ENCODE peak calls at places on chromosomes 4 and X, in nine cellular contexts. Z, G, N, U, T, M, L, J and X are unnamed samples. For H3K4me1 and H3K9me3, the result is how much of the 10 kb centered on the place peaks cover.

GRCh38 chrX:29478336-29479069 is 736.9 kb upstream of the MAGEB2 start:
- DNase-seq in J (no peak), U (no peak), L (peak), T (peak), G (no peak), M (peak), N (no peak), Z (peak), X (peak)

GRCh38 chrX:118730500-118731247 is 3.3 kb downstream of the IL13RA1 start:
- DNase-seq in T (no peak), G (no peak), J (no peak), U (no peak), M (no peak), L (peak), Z (peak), N (no peak), X (no peak)

GRCh38 chr4:48189731-48190130 is 55.7 kb upstream of the TXK start:
- DNase-seq in L (no peak), T (no peak), G (no peak), N (no peak), U (no peak), Z (no peak), J (no peak), M (no peak), X (no peak)

GRCh38 chrX:131704136-131704695 is 160.3 kb downstream of the OR13H1 start:
- DNase-seq in T (peak), U (no peak), M (no peak), J (no peak), Z (peak), G (no peak), L (peak), N (peak), X (peak)

GRCh38 chr4:159363376-159363775 is 260.5 kb downstream of the RAPGEF2 start:
- DNase-seq in J (no peak), Z (peak), L (no peak), M (no peak), G (no peak), T (no peak), N (no peak), U (no peak), X (no peak)

GRCh38 chrX:68851082-68851481 is 22.3 kb downstream of the EFNB1 start:
- DNase-seq in U (no peak), M (no peak), J (no peak), T (no peak), G (no peak), Z (no peak), L (no peak), N (no peak), X (no peak)

GRCh38 chr4:13289391-13289790 is 194.7 kb downstream of the RAB28 start:
- DNase-seq in T (no peak), J (no peak), G (no peak), M (no peak), N (no peak), U (no peak), L (peak), Z (peak), X (no peak)

GRCh38 chrX:138945219-138945618 is 233.7 kb upstream of the FGF13 start:
- DNase-seq in G (no peak), N (no peak), U (no peak), M (no peak), Z (no peak), J (no peak), L (peak), T (no peak), X (no peak)

GRCh38 chr4:147408189-147408588 is 72.7 kb upstream of the EDNRA start:
- DNase-seq in U (no peak), J (no peak), Z (no peak), M (no peak), N (peak), L (no peak), T (no peak), G (no peak), X (no peak)

GRCh38 chrX:103376979-103377324 is 614 bp downstream of the BEX3 start:
- DNase-seq in Z (peak), G (no peak), T (no peak), M (peak), J (no peak), L (peak), N (peak), U (no peak), X (peak)

GRCh38 chr4:62548108-62548524 is 1348.0 kb downstream of the ADGRL3 start:
- DNase-seq in U (no peak), N (no peak), L (peak), J (no peak), Z (no peak), T (no peak), M (no peak), G (peak), X (peak)

GRCh38 chr4:166144607-166145006 is 271.6 kb downstream of the TLL1 start:
- DNase-seq in U (no peak), J (no peak), M (no peak), Z (no peak), G (no peak), T (no peak), N (no peak), L (no peak), X (no peak)

GRCh38 chr4:110527156-110527555 is 51.2 kb downstream of the ENPEP start:
- DNase-seq in G (no peak), T (no peak), M (no peak), J (no peak), L (no peak), U (no peak), N (no peak), Z (no peak), X (no peak)

GRCh38 chr4:15765910-15766703 is 12.0 kb upstream of the CD38 start:
- DNase-seq in M (no peak), L (no peak), N (no peak), G (no peak), J (no peak), U (peak), Z (no peak), T (no peak), X (no peak)

GRCh38 chr4:16418814-16419213 is 192.5 kb upstream of the TAPT1 start:
- DNase-seq in Z (peak), U (no peak), T (no peak), M (no peak), G (no peak), N (no peak), L (peak), J (no peak), X (no peak)

GRCh38 chrX:15738686-15739016 is 581 bp downstream of the CA5B start:
- DNase-seq in U (no peak), N (no peak), T (no peak), L (no peak), Z (no peak), M (no peak), J (no peak), G (no peak), X (no peak)

GRCh38 chr4:33924239-33924638 is 2320.1 kb downstream of the ARAP2 start:
- DNase-seq in M (no peak), U (no peak), L (peak), Z (peak), J (no peak), G (no peak), N (no peak), T (no peak), X (no peak)

GRCh38 chrX:40496728-40497127 is 84.0 kb upstream of the ATP6AP2 start:
- DNase-seq in M (no peak), Z (peak), G (no peak), L (no peak), N (no peak), T (no peak), J (no peak), U (no peak), X (no peak)

DNA sequence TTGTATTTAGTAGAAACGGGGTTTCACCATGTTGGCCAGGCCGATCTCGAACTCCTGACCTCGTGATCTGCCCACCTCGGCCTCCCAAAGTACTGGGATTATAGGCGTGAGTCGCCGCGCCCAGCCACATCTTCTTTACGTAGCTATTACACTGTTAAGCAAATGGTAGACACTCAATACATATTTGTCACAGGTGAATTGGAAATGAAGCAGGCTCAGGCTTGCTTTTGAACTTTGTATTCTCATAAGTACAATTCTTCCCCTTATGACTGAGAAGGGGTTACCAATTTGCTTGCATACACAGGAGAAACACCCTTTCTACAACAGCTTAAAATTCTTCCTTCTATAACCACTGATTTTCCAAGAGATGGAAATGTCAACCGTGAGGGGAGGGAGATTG is 787 bp upstream of the SRPX2 start:
- DNase-seq in U (no peak), L (no peak), T (no peak), M (no peak), J (no peak), N (no peak), G (no peak), Z (no peak), X (no peak)
- H3K4me1 ChIP-seq in U (under half), L (half or more), T (half or more), M (under half), J (under half), N (under half), G (under half), Z (under half), X (under half)

GRCh38 chr4:25283948-25284347 is 28.6 kb upstream of the ZCCHC4 start:
- DNase-seq in L (peak), T (no peak), U (no peak), Z (no peak), M (no peak), G (no peak), J (no peak), N (no peak), X (no peak)
- H3K4me3 ChIP-seq in L (no peak), T (no peak), U (no peak), Z (no peak), M (no peak), G (no peak), J (no peak), N (no peak), X (no peak)

DNA sequence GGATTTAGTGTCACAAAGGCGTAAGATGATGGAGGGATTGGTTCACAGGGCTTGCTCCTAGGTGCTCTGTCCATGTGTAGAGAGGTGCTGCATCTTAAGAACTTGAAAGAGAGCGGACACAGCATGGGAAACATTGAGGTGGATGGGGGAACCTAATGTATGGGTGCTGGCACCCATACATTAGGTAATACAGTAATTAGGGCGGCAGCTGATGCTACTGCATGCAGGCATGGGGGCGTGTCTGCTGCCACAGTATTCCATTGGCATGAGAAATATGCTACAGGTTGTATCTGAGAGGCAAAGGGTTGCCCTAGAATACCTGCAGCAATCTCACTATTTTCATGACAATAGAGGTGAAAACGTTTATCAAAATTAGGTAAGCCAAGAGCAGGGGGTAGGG is 45.8 kb upstream of the UXT start:
- DNase-seq in M (no peak), G (no peak), T (no peak), J (no peak), Z (no peak), N (no peak), U (no peak), L (no peak), X (no peak)
- H3K9me3 ChIP-seq in M (under half), G (under half), T (under half), J (under half), Z (under half), N (under half), U (under half), L (under half), X (under half)

GRCh38 chr4:112170451-112170993 is 25.3 kb downstream of the FAM241A start:
- DNase-seq in N (no peak), L (peak), T (peak), G (no peak), Z (peak), U (no peak), M (no peak), J (no peak), X (no peak)

GRCh38 chr4:112168719-112169500 is 23.7 kb downstream of the FAM241A start:
- DNase-seq in J (no peak), L (no peak), U (no peak), N (no peak), M (no peak), G (no peak), T (no peak), Z (no peak), X (no peak)

GRCh38 chr4:112175840-112176239 is 30.6 kb downstream of the FAM241A start:
- DNase-seq in Z (no peak), J (no peak), N (no peak), U (no peak), G (no peak), M (no peak), T (no peak), L (no peak), X (no peak)

GRCh38 chr4:112173593-112174559 is 28.6 kb downstream of the FAM241A start:
- DNase-seq in Z (no peak), N (no peak), U (no peak), G (no peak), J (no peak), L (peak), M (no peak), T (no peak), X (no peak)

DNA sequence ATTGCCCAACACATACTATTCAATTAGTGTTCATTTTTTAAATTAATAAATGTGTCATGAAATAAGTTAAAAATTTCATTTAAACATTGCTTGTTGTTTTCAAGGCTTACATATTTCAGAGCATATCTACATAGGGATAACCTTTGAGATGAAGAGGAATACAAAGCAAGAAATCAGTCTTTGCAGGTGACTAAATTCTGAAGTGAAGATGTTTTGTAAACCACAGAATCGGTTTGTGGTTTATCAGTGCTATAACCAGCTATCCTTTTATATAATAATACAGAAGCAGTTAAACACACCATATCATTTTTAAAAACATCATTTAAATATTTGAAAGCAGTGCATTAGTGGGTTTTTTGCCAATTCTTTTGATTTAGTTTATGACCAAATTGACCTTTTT is 26.9 kb downstream of the FAM241A start:
- DNase-seq in M (no peak), T (no peak), U (no peak), L (no peak), J (no peak), G (no peak), N (no peak), Z (no peak), X (no peak)
- H3K4me1 ChIP-seq in M (under half), T (under half), U (under half), L (under half), J (under half), G (half or more), N (under half), Z (under half), X (under half)

GRCh38 chr4:678765-679481 is 4.6 kb downstream of the MYL5 start:
- DNase-seq in N (no peak), L (no peak), U (no peak), J (no peak), Z (no peak), T (no peak), M (no peak), G (no peak), X (no peak)
- H3K4me3 ChIP-seq in N (no peak), L (no peak), U (no peak), J (no peak), Z (no peak), T (no peak), M (no peak), G (no peak), X (no peak)

GRCh38 chr4:59994118-59994517 is 1206.0 kb upstream of the ADGRL3 start:
- DNase-seq in L (no peak), N (no peak), J (no peak), U (no peak), Z (no peak), G (peak), T (no peak), M (peak), X (no peak)
- H3K9me3 ChIP-seq in L (under half), N (under half), J (under half), U (under half), Z (under half), G (under half), T (under half), M (under half), X (under half)